ENCODE peak calls at places on chromosome 11, in nine cellular contexts. C is stomach, M is tibial nerve, U is ovary, S is A549, Y is transverse colon, Z is HepG2, A is H1, V is GM12878. Q is an unnamed sample.

GRCh38 chr11:9714540-9714939 is 50.7 kb downstream of the SWAP70 start:
- DNase-seq in C (no peak), M (no peak), U (no peak), S (no peak), Y (no peak), Z (no peak), A (no peak), V (no peak), Q (no peak)

GRCh38 chr11:120021391-120021953 is 116.4 kb downstream of the TRIM29 start:
- DNase-seq in C (no peak), M (no peak), U (no peak), S (no peak), Y (no peak), Z (no peak), A (no peak), V (no peak), Q (no peak)

GRCh38 chr11:18776324-18776723 is 15.3 kb downstream of the PTPN5 start:
- DNase-seq in C (no peak), M (no peak), U (no peak), S (no peak), Y (no peak), Z (no peak), A (no peak), V (no peak), Q (no peak)

GRCh38 chr11:83681045-83681781 is 395.0 kb upstream of the CCDC90B start:
- DNase-seq in C (no peak), M (no peak), U (no peak), S (no peak), Y (no peak), Z (no peak), A (no peak), V (no peak), Q (no peak)

GRCh38 chr11:8023831-8024555 is 36.9 kb downstream of the EIF3F start:
- DNase-seq in C (no peak), M (no peak), U (no peak), S (no peak), Y (no peak), Z (no peak), A (peak), V (no peak), Q (no peak)

GRCh38 chr11:8095831-8096522 is 15.0 kb downstream of the TUB start:
- DNase-seq in C (peak), M (no peak), U (no peak), S (no peak), Y (no peak), Z (no peak), A (no peak), V (no peak), Q (peak)

GRCh38 chr11:7281083-7281482 is 29.4 kb downstream of the SYT9 start:
- DNase-seq in C (no peak), M (no peak), U (no peak), S (no peak), Y (no peak), Z (peak), A (no peak), V (no peak), Q (no peak)

GRCh38 chr11:130580372-130580771 is 131.9 kb downstream of the ADAMTS15 start:
- DNase-seq in C (no peak), M (no peak), U (peak), S (peak), Y (no peak), Z (no peak), A (no peak), V (no peak), Q (no peak)

GRCh38 chr11:2750601-2751522 is 51.1 kb upstream of the KCNQ1OT1 start:
- DNase-seq in C (peak), M (no peak), U (no peak), S (no peak), Y (peak), Z (no peak), A (no peak), V (no peak), Q (peak)

GRCh38 chr11:59792507-59792906 is 18.1 kb downstream of the MRPL16 start:
- DNase-seq in C (no peak), M (no peak), U (no peak), S (no peak), Y (no peak), Z (no peak), A (no peak), V (no peak), Q (no peak)

GRCh38 chr11:57476883-57477506 is 16.7 kb downstream of the RTN4RL2 start:
- DNase-seq in C (peak), M (no peak), U (no peak), S (peak), Y (peak), Z (no peak), A (peak), V (no peak), Q (no peak)

GRCh38 chr11:62336949-62337681 is at the start of gene ASRGL1:
- DNase-seq in C (peak), M (peak), U (peak), S (peak), Y (peak), Z (peak), A (peak), V (peak), Q (peak)

GRCh38 chr11:118076754-118077281 is at the start of gene TMPRSS4:
- DNase-seq in C (peak), M (no peak), U (no peak), S (no peak), Y (peak), Z (no peak), A (no peak), V (no peak), Q (no peak)

GRCh38 chr11:18614667-18615066 is 15.1 kb downstream of the MISFA start:
- DNase-seq in C (no peak), M (no peak), U (no peak), S (no peak), Y (no peak), Z (no peak), A (no peak), V (no peak), Q (no peak)

GRCh38 chr11:61890536-61891330 is 612 bp downstream of the FADS3 start:
- DNase-seq in C (no peak), M (no peak), U (peak), S (peak), Y (peak), Z (peak), A (peak), V (no peak), Q (peak)

GRCh38 chr11:2102132-2102882 is 36.9 kb downstream of the IGF2 start:
- DNase-seq in C (no peak), M (no peak), U (no peak), S (no peak), Y (no peak), Z (peak), A (no peak), V (no peak), Q (peak)

GRCh38 chr11:126153006-126153405 is 58.4 kb downstream of the RPUSD4 start:
- DNase-seq in C (no peak), M (no peak), U (no peak), S (no peak), Y (no peak), Z (no peak), A (no peak), V (no peak), Q (no peak)

GRCh38 chr11:126152152-126152551 is 59.3 kb downstream of the RPUSD4 start:
- DNase-seq in C (no peak), M (no peak), U (no peak), S (no peak), Y (no peak), Z (no peak), A (no peak), V (no peak), Q (no peak)

GRCh38 chr11:126152586-126152985 is 58.9 kb downstream of the RPUSD4 start:
- DNase-seq in C (no peak), M (no peak), U (no peak), S (no peak), Y (no peak), Z (no peak), A (no peak), V (no peak), Q (no peak)

GRCh38 chr11:126155402-126156187 is 55.9 kb downstream of the RPUSD4 start:
- DNase-seq in C (no peak), M (no peak), U (no peak), S (no peak), Y (no peak), Z (no peak), A (no peak), V (no peak), Q (no peak)

GRCh38 chr11:126153999-126154398 is 57.5 kb downstream of the RPUSD4 start:
- DNase-seq in C (no peak), M (no peak), U (no peak), S (no peak), Y (no peak), Z (no peak), A (no peak), V (no peak), Q (peak)
- TF ChIP-seq POLR2A in C (no peak), M (no peak), U (no peak), S (no peak), Y (no peak), Z (no peak), A (no peak), V (no peak), Q (no peak)

GRCh38 chr11:79265756-79266322 is 175.0 kb downstream of the TENM4 start:
- DNase-seq in C (no peak), M (no peak), U (no peak), S (no peak), Y (no peak), Z (no peak), A (no peak), V (no peak), Q (no peak)
- TF ChIP-seq EP300 in C (no peak), M (no peak), U (no peak), S (no peak), Y (no peak), Z (no peak), A (no peak), V (no peak), Q (no peak)

GRCh38 chr11:75768112-75768908 is at the start of gene DGAT2:
- DNase-seq in C (peak), M (peak), U (peak), S (peak), Y (peak), Z (peak), A (peak), V (peak), Q (peak)
- TF ChIP-seq POLR2A in C (no peak), M (no peak), U (no peak), S (no peak), Y (no peak), Z (peak), A (no peak), V (peak), Q (no peak)

GRCh38 chr11:105790841-105791240 is 181.0 kb downstream of the GRIA4 start:
- DNase-seq in C (no peak), M (no peak), U (no peak), S (no peak), Y (no peak), Z (no peak), A (no peak), V (no peak), Q (no peak)
- TF ChIP-seq EP300 in C (no peak), M (no peak), U (no peak), S (no peak), Y (no peak), Z (no peak), A (no peak), V (no peak), Q (no peak)

GRCh38 chr11:64762277-64762915 is 2.6 kb upstream of the PYGM start:
- DNase-seq in C (peak), M (no peak), U (peak), S (no peak), Y (no peak), Z (no peak), A (no peak), V (no peak), Q (peak)
- TF ChIP-seq POLR2A in C (no peak), M (no peak), U (no peak), S (no peak), Y (no peak), Z (no peak), A (no peak), V (peak), Q (no peak)

GRCh38 chr11:95832763-95833162 is 42.5 kb downstream of the CEP57 start:
- DNase-seq in C (no peak), M (no peak), U (no peak), S (no peak), Y (no peak), Z (no peak), A (no peak), V (no peak), Q (no peak)

GRCh38 chr11:95827661-95828060 is 37.4 kb downstream of the CEP57 start:
- DNase-seq in C (no peak), M (no peak), U (no peak), S (no peak), Y (no peak), Z (no peak), A (no peak), V (no peak), Q (no peak)

GRCh38 chr11:95833378-95833777 is 43.1 kb downstream of the CEP57 start:
- DNase-seq in C (no peak), M (no peak), U (no peak), S (no peak), Y (no peak), Z (no peak), A (no peak), V (no peak), Q (no peak)

GRCh38 chr11:95829580-95830259 is 39.4 kb downstream of the CEP57 start:
- DNase-seq in C (no peak), M (no peak), U (no peak), S (no peak), Y (no peak), Z (no peak), A (no peak), V (no peak), Q (no peak)

DNA sequence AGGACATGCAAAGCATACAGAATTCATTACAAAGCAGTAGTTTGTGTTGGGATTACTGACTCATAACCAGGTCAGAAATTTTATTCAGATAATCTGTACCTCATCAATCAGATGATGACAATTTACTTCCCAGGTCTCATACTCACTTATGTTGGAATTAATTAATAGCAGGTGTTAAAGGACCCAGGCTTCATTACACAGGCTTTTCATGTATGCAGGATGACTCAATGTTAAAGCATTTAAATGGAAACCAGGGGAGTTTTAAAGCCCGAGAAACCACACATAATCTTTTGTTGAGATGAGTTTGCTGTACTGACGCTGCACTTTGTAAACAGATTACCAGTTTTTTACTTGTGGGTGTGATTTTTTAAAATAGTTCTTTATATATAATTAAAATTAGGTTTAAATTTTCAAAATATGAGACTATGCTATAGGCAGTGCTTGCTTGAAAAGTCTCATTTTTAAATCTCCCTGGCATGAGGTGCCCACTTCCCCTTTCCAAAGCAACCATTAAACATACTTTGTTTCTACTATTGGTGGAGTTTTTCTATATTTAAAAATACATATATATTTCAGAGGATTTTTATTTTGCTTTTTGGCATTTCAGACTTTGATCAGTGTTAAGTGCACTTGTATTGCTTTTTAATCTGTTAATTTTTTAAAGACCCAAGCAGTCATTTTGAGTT is 41.0 kb downstream of the CEP57 start:
- DNase-seq in C (no peak), M (no peak), U (no peak), S (no peak), Y (no peak), Z (no peak), A (no peak), V (no peak), Q (no peak)
- TF ChIP-seq EP300 in C (no peak), M (no peak), U (no peak), S (no peak), Y (no peak), Z (no peak), A (no peak), V (no peak), Q (no peak)

GRCh38 chr11:910589-911030 is at the start of gene CHID1:
- DNase-seq in C (peak), M (peak), U (peak), S (peak), Y (peak), Z (peak), A (peak), V (no peak), Q (peak)
- TF ChIP-seq POLR2A in C (no peak), M (no peak), U (peak), S (peak), Y (peak), Z (peak), A (no peak), V (peak), Q (no peak)

GRCh38 chr11:43981006-43981405 is 38.6 kb downstream of the C11orf96 start:
- DNase-seq in C (no peak), M (no peak), U (no peak), S (no peak), Y (no peak), Z (no peak), A (no peak), V (no peak), Q (no peak)

GRCh38 chr11:43972366-43972765 is 29.9 kb downstream of the C11orf96 start:
- DNase-seq in C (no peak), M (no peak), U (no peak), S (no peak), Y (no peak), Z (no peak), A (no peak), V (no peak), Q (no peak)

GRCh38 chr11:43974830-43975229 is 32.4 kb downstream of the C11orf96 start:
- DNase-seq in C (no peak), M (no peak), U (no peak), S (no peak), Y (no peak), Z (no peak), A (no peak), V (no peak), Q (no peak)

GRCh38 chr11:43976863-43977262 is 34.4 kb downstream of the C11orf96 start:
- DNase-seq in C (no peak), M (no peak), U (no peak), S (no peak), Y (no peak), Z (no peak), A (no peak), V (no peak), Q (no peak)

DNA sequence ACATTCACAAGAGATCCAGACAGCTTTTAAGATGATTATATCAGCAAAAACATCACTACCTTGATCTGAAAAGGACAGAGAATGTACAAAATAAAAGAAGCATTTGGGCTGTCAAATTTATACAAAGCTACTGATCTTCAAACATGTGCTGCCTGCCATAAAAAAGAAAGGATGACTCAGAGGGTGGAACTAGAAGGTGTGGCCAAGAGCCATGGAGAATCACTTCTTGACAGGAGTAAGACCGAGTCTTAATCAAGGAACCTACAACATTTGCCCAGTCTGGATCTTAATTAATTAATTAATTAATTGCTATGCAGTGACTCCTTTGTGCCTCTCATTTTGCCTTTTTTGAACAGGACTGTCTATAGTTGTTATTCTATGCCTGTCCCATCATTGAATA is 33.2 kb downstream of the C11orf96 start:
- DNase-seq in C (no peak), M (no peak), U (no peak), S (no peak), Y (no peak), Z (no peak), A (no peak), V (no peak), Q (no peak)
- TF ChIP-seq EP300 in C (no peak), M (no peak), U (no peak), S (no peak), Y (no peak), Z (no peak), A (no peak), V (no peak), Q (no peak)

GRCh38 chr11:65418431-65418680 is 4.2 kb upstream of the NEAT1 start:
- DNase-seq in C (no peak), M (no peak), U (no peak), S (no peak), Y (no peak), Z (no peak), A (no peak), V (no peak), Q (no peak)
- TF ChIP-seq POLR2A in C (no peak), M (peak), U (no peak), S (peak), Y (no peak), Z (peak), A (no peak), V (peak), Q (peak)

GRCh38 chr11:103633037-103633788 is 403.2 kb upstream of the DDI1 start:
- DNase-seq in C (no peak), M (no peak), U (no peak), S (no peak), Y (no peak), Z (no peak), A (no peak), V (no peak), Q (no peak)
- TF ChIP-seq EP300 in C (no peak), M (no peak), U (no peak), S (no peak), Y (no peak), Z (no peak), A (no peak), V (no peak), Q (no peak)

Q was measured in sigmoid colon.